ENCODE peak calls at places on chromosomes 7 and 10, in nine cellular contexts. L, F, G, V, X, K, D, T and P are unnamed samples.

GRCh38 chr7:25288536-25289283 is 60.4 kb upstream of the NPVF start:
- DNase-seq in D (peak; percentile 14), V (no peak), K (no peak), X (no peak), F (no peak), L (no peak), T (no peak), G (no peak), P (no peak)

GRCh38 chr7:31114593-31115343 is 62.7 kb downstream of the ADCYAP1R1 start:
- DNase-seq in K (no peak), F (no peak), V (no peak), T (peak; percentile 48), L (peak; percentile 25), X (no peak), G (peak; percentile 58), D (peak; percentile 75), P (no peak)

GRCh38 chr10:100019824-100020160 is 10.0 kb upstream of the DNMBP start:
- DNase-seq in D (no peak), T (no peak), X (no peak), G (no peak), V (no peak), K (no peak), F (no peak), L (no peak), P (no peak)

GRCh38 chr7:132776105-132776504 is 199.8 kb upstream of the PLXNA4 start:
- DNase-seq in X (no peak), K (no peak), D (no peak), V (no peak), G (no peak), F (no peak), T (peak; percentile 74), L (no peak), P (no peak)

GRCh38 chr7:152054377-152055230 is 29.1 kb downstream of the GALNT11 start:
- DNase-seq in F (no peak), D (peak; percentile 18), V (no peak), G (no peak), K (peak; percentile 18), T (no peak), X (no peak), L (peak; percentile 36), P (no peak)

GRCh38 chr7:29900745-29901144 is 88.9 kb downstream of the SCRN1 start:
- DNase-seq in X (no peak), G (no peak), D (no peak), K (no peak), L (no peak), V (no peak), T (no peak), F (no peak), P (no peak)

GRCh38 chr10:3853547-3853989 is 68.6 kb upstream of the KLF6 start:
- DNase-seq in T (no peak), X (no peak), F (no peak), G (no peak), K (peak; percentile 72), D (no peak), V (no peak), L (no peak), P (no peak)

GRCh38 chr7:33334349-33334748 is 205.0 kb downstream of the BBS9 start:
- DNase-seq in G (no peak), F (no peak), T (no peak), V (no peak), L (peak; percentile 6), D (peak; percentile 25), K (no peak), X (no peak), P (no peak)

GRCh38 chr7:32034052-32034451 is 36.2 kb downstream of the PDE1C start:
- DNase-seq in K (no peak), D (no peak), F (no peak), X (no peak), V (no peak), G (no peak), T (no peak), L (peak; percentile 75), P (no peak)

GRCh38 chr7:106199024-106199423 is 85.8 kb downstream of the NAMPT start:
- DNase-seq in L (no peak), X (no peak), D (no peak), F (no peak), K (no peak), T (no peak), G (no peak), V (no peak), P (no peak)

GRCh38 chr7:147068877-147069276 is 952.3 kb downstream of the CNTNAP2 start:
- DNase-seq in L (no peak), K (no peak), T (no peak), X (no peak), F (no peak), V (no peak), G (no peak), D (no peak), P (no peak)

GRCh38 chr10:78296794-78297193 is 263.1 kb downstream of the RPS24 start:
- DNase-seq in T (no peak), D (no peak), V (no peak), K (no peak), G (no peak), L (no peak), X (no peak), F (no peak), P (no peak)
- TF ChIP-seq CTCF in T (no peak), D (no peak), V (no peak), K (no peak), G (no peak), L (no peak), X (no peak), F (no peak), P (no peak)

GRCh38 chr7:101814081-101814995 is 3.1 kb upstream of the CUX1 start:
- DNase-seq in L (peak; percentile 44), K (no peak), X (no peak), F (no peak), D (peak; percentile 86), T (no peak), V (peak; percentile 53), G (peak; percentile 71), P (no peak)
- TF ChIP-seq CTCF in L (peak; percentile 43), K (peak; percentile 0), X (peak; percentile 80), F (peak; percentile 51), D (peak; percentile 34), T (peak; percentile 71), V (peak; percentile 68), G (peak; percentile 61), P (no peak)

DNA sequence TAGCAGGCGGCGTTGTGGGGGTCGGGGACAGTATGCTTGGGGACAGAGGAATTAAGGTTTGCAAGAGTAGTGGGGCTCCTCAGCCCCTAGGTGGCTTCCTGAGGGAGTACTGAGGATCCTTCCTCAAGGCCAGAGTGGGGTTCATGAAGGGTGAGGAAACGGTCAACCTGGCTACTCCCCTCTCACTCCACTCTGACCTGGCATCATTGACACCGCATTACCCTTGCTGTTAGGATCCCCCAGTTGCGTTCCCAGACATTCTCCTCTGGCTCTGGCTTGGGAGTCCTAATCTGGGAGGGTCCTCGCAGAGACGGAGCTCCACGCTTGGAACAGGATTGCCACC is 496 bp downstream of the EPHB6 start:
- DNase-seq in T (no peak), L (no peak), D (peak; percentile 22), V (no peak), G (no peak), F (no peak), K (no peak), X (no peak), P (no peak)
- TF ChIP-seq CTCF in T (no peak), L (peak; percentile 3), D (peak; percentile 17), V (no peak), G (peak; percentile 49), F (no peak), K (no peak), X (no peak), P (no peak)

GRCh38 chr10:31031205-31031665 is 430 bp downstream of the ZNF438 start:
- DNase-seq in V (no peak), D (no peak), L (peak; percentile 14), K (no peak), X (no peak), G (no peak), F (no peak), T (no peak), P (no peak)
- TF ChIP-seq CTCF in V (no peak), D (no peak), L (no peak), K (no peak), X (no peak), G (no peak), F (peak; percentile 44), T (no peak), P (no peak)

GRCh38 chr10:128116851-128117615 is 9.2 kb downstream of the MKI67 start:
- DNase-seq in V (no peak), D (no peak), F (no peak), K (no peak), T (no peak), G (no peak), X (no peak), L (no peak), P (no peak)
- TF ChIP-seq CTCF in V (no peak), D (peak; percentile 31), F (no peak), K (peak; percentile 23), T (no peak), G (peak; percentile 44), X (peak; percentile 30), L (peak; percentile 22), P (no peak)

DNA sequence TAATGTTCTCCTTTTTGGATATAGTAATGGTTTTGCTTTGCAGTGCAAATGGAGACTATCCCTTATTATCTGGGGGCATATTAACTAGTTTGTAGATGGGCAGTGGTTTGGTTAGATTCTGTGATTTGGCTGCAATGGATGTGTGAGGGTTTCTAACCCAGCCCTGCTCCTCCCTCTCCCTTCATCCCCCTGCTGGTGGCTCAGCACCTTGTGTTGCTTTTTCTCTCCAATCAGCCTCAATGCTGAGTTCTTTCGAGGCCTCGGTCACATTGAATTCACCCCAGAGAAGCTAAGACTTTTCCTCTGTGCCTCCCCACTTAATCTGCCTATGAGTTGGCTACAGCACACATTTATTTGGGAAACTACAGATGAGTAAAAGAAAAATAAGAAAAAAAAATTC is 120.0 kb downstream of the MALRD1 start:
- DNase-seq in X (no peak), L (no peak), G (no peak), K (no peak), T (no peak), D (peak; percentile 15), V (no peak), F (no peak), P (no peak)
- TF ChIP-seq CTCF in X (no peak), L (no peak), G (no peak), K (peak; percentile 39), T (no peak), D (no peak), V (no peak), F (no peak), P (no peak)

GRCh38 chr7:138459300-138460175 is 521 bp upstream of the TRIM24 start:
- DNase-seq in D (peak; percentile 99), V (peak; percentile 97), K (peak; percentile 82), G (peak; percentile 97), T (no peak), F (peak; percentile 87), L (peak; percentile 97), X (peak; percentile 98), P (peak; percentile 85)
- TF ChIP-seq CTCF in D (no peak), V (no peak), K (no peak), G (peak; percentile 8), T (peak; percentile 39), F (peak; percentile 51), L (no peak), X (peak; percentile 70), P (no peak)

DNA sequence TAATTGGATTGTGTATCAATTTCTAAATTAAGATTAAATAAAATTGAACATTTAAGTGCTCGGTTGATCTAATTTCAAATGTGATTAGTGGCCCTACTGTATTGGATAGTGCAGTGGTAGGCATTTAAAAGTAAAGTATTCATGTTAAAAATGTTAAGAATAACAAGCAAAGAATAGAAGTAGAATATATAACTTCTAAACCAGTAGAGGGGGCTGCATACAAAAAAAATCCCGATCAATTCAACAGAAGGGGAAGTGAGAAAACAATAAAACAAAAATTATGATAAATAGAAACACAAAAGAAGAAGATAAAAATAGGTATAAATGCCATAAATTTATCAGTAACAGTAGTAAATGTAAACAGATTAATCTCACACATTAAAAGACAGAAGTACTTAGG is 24.9 kb upstream of the WDFY4 start:
- DNase-seq in T (no peak), L (no peak), V (no peak), K (no peak), G (no peak), X (no peak), D (no peak), F (no peak), P (no peak)
- TF ChIP-seq CTCF in T (peak; percentile 52), L (peak; percentile 29), V (peak; percentile 86), K (peak; percentile 8), G (peak; percentile 24), X (peak; percentile 83), D (peak; percentile 37), F (no peak), P (no peak)